ENCODE peak calls at places on chromosomes 7 and 10, in six cellular contexts. K is activated naive CD4-positive, alpha-beta T cell; Q is left colon; A is non-pigmented ciliary epithelial cell; V is A172; N is neuronal stem cell. P is an unnamed sample.

GRCh38 chr7:35773994-35774393 is 26.9 kb upstream of the SEPTIN7 start:
- DNase-seq in K (no peak), Q (no peak), N (no peak), A (no peak), V (no peak), P (no peak)

GRCh38 chr7:46687203-46687602 is 766.1 kb upstream of the IGFBP3 start:
- DNase-seq in N (no peak), Q (no peak), V (no peak), A (no peak), K (no peak), P (no peak)

GRCh38 chr7:142898377-142899235 is 13.1 kb upstream of the TRPV6 start:
- DNase-seq in V (no peak), N (no peak), A (no peak), Q (no peak), K (no peak), P (peak)

GRCh38 chr10:96264938-96265337 is 6.4 kb downstream of the BLNK start:
- DNase-seq in Q (no peak), K (no peak), N (no peak), V (no peak), A (no peak), P (no peak)

GRCh38 chr10:69446650-69447151 is 4.6 kb upstream of the TSPAN15 start:
- DNase-seq in A (peak), V (peak), Q (no peak), N (no peak), K (no peak), P (peak)

GRCh38 chr10:51786016-51786683 is 86.8 kb upstream of the CSTF2T start:
- DNase-seq in V (no peak), A (no peak), K (no peak), Q (no peak), N (no peak), P (no peak)

GRCh38 chr10:98303569-98303968 is 35.6 kb upstream of the LOXL4 start:
- DNase-seq in A (no peak), K (no peak), Q (no peak), N (no peak), V (no peak), P (no peak)

GRCh38 chr10:88091490-88092061 is 228.2 kb downstream of the PTEN start:
- DNase-seq in A (no peak), V (no peak), Q (no peak), K (peak), N (no peak), P (no peak)

GRCh38 chr10:61589547-61590243 is 73.0 kb upstream of the CABCOCO1 start:
- DNase-seq in N (no peak), A (no peak), V (no peak), K (no peak), Q (no peak), P (peak)

GRCh38 chr10:96699613-96700012 is 20.7 kb downstream of the PIK3AP1 start:
- DNase-seq in N (no peak), K (no peak), A (no peak), Q (no peak), V (no peak), P (no peak)

GRCh38 chr10:14181197-14181936 is 149.4 kb downstream of the FRMD4A start:
- DNase-seq in A (no peak), V (no peak), Q (no peak), N (no peak), K (no peak), P (no peak)

GRCh38 chr7:158283016-158283974 is 304.3 kb downstream of the PTPRN2 start:
- DNase-seq in K (no peak), N (no peak), A (no peak), Q (no peak), V (no peak), P (no peak)

GRCh38 chr10:15370212-15370740 is 813 bp downstream of the FAM171A1 start:
- DNase-seq in Q (no peak), K (no peak), N (peak), V (no peak), A (no peak), P (no peak)

GRCh38 chr7:91657386-91658120 is 222.9 kb downstream of the MTERF1 start:
- DNase-seq in K (no peak), Q (no peak), V (peak), N (no peak), A (peak), P (peak)

GRCh38 chr10:18651324-18652007 is at the start of gene NSUN6:
- DNase-seq in A (no peak), N (peak), Q (peak), V (peak), K (peak), P (peak)

GRCh38 chr10:74975758-74976157 is 135.7 kb upstream of the SAMD8 start:
- DNase-seq in K (no peak), Q (no peak), V (no peak), A (no peak), N (no peak), P (no peak)

GRCh38 chr7:108380527-108380926 is 75.7 kb downstream of the NRCAM start:
- DNase-seq in K (no peak), A (no peak), Q (no peak), N (no peak), V (no peak), P (no peak)

GRCh38 chr10:70661623-70662361 is 10.5 kb upstream of the ADAMTS14 start:
- DNase-seq in Q (no peak), N (no peak), K (no peak), A (no peak), V (no peak), P (no peak)

P was measured in PC-3.